ENCODE peak calls at places on chromosome 13, in six cellular contexts. Q is A549, Z is tibial artery, G is endodermal cell, S is body of pancreas, P is Peyer's patch. M is an unnamed sample.

GRCh38 chr13:105979131-105979530 is 556.3 kb downstream of the EFNB2 start:
- DNase-seq in Z (no peak), S (no peak), P (no peak), G (no peak), Q (no peak), M (no peak)

GRCh38 chr13:67048793-67049150 is 181.4 kb downstream of the PCDH9 start:
- DNase-seq in G (no peak), S (no peak), Q (no peak), Z (no peak), P (no peak), M (no peak)

GRCh38 chr13:50453238-50453637 is 390.3 kb downstream of the DLEU7 start:
- DNase-seq in P (no peak), G (no peak), Z (no peak), Q (no peak), S (no peak), M (no peak)

GRCh38 chr13:98089246-98089645 is 53.6 kb upstream of the FARP1 start:
- DNase-seq in S (no peak), Z (no peak), G (no peak), P (no peak), Q (no peak), M (no peak)

GRCh38 chr13:24493356-24493755 is 19.2 kb downstream of the PARP4 start:
- DNase-seq in Z (no peak), S (no peak), G (no peak), P (no peak), Q (no peak), M (no peak)

GRCh38 chr13:20219585-20219984 is 12.5 kb downstream of the GJB6 start:
- DNase-seq in G (no peak), S (no peak), P (no peak), Z (no peak), Q (no peak), M (no peak)

GRCh38 chr13:36293497-36293896 is 4.1 kb downstream of the CCDC169 start:
- DNase-seq in P (no peak), S (no peak), Q (no peak), Z (no peak), G (no peak), M (no peak)

GRCh38 chr13:52850396-52851152 is 2.1 kb upstream of the PCDH8 start:
- DNase-seq in Z (peak; percentile 71), G (peak; percentile 97), P (peak; percentile 62), Q (peak; percentile 38), S (peak; percentile 65), M (no peak)

GRCh38 chr13:72126424-72126823 is 259.4 kb upstream of the DACH1 start:
- DNase-seq in S (no peak), Z (no peak), Q (no peak), P (no peak), G (no peak), M (no peak)

GRCh38 chr13:110391273-110391672 is 84.2 kb downstream of the COL4A2 start:
- DNase-seq in S (no peak), P (no peak), Q (no peak), Z (no peak), G (no peak), M (no peak)

GRCh38 chr13:93624371-93624777 is 397.8 kb downstream of the GPC6 start:
- DNase-seq in S (no peak), Q (no peak), G (no peak), Z (no peak), P (no peak), M (no peak)

GRCh38 chr13:34357435-34358232 is 539.7 kb downstream of the RFC3 start:
- DNase-seq in Q (no peak), G (peak; percentile 50), S (peak; percentile 16), P (no peak), Z (no peak), M (no peak)

GRCh38 chr13:105665284-105665683 is 870.2 kb downstream of the EFNB2 start:
- DNase-seq in S (no peak), Q (no peak), G (no peak), Z (no peak), P (no peak), M (no peak)

GRCh38 chr13:51844862-51845573 is at the start of gene TMEM272:
- DNase-seq in G (peak; percentile 90), Q (peak; percentile 77), S (peak; percentile 62), P (peak; percentile 72), Z (no peak), M (no peak)

DNA sequence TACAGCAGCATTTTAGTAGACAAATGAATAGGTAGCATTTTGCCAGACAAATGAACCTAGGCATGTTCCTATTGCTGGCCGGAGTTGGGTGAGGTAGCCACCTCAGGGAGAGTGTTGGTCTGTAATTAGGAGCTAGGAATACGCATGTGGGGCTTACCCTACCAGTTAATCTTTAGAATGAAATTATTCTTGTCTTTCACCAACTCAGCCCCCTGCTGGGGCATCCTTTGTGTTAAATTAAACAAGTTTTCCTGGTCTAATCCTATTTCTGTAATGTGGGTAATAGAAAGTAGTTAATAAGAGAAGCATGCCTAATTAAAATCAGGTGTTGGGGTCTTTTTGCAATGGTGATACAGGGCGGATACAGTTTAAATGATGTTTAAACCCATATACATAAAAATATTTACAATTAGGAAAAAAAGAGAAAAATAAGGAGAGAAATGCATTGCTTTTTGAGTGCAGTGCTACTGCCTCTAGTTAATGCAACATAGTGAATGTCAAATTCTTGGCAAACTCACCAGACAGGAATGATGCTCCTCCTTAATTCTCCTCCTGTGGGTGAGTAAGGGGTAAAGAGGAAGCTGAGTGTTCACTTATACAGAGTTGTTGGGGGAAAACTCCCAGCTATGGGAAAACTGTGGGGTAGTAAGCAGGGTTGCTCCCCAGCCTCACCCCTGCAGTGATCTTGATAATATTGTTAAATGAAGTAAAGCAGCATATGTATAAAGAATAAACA is 276.4 kb upstream of the EDNRB start:
- DNase-seq in Q (no peak), P (no peak), Z (no peak), G (peak; percentile 61), S (no peak), M (no peak)
- H3K4me3 ChIP-seq in Q (no peak overlapping the region), P (no peak overlapping the region), Z (no peak overlapping the region), G (peak overlapping the region; percentile 3), S (no peak overlapping the region), M (no peak overlapping the region)

GRCh38 chr13:56975647-56976046 is 165.1 kb upstream of the PRR20A start:
- DNase-seq in Q (no peak), P (no peak), G (no peak), Z (no peak), S (no peak), M (no peak)
- H3K4me1 ChIP-seq in Q (no peaks in the 10 kb centered on the region), P (no peaks in the 10 kb centered on the region), G (no peaks in the 10 kb centered on the region), Z (no peaks in the 10 kb centered on the region), S (no peaks in the 10 kb centered on the region), M (no peaks in the 10 kb centered on the region)

DNA sequence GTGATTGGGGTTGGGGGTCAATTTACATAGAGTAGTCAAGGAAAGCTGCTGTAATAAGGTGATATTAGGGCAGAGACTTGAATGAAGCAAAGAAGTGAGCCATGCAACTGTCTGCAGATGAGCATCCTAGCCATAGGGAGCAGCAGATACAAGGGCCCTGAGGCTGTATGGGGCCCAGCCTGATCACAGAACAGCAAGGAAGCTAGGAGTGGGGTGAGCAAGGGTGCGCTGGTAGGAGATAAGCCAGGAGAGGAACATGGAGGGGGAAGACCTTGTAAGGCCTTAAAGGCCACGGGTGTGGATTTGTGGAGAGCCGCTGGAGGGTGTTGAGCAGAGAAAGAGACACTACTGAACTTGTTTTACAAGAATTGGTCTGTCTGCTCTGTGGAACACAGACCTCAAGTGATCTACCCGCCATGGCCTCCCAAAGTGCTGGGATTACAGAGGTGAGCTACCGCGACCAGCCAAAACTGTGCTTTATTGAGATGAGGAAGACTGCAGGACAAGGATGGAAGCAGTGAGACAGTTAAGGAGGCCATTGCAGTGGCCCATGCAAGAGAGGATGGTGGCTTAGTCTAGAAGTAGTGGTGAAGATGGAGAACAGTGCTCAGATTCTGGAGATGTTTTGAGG is 93.0 kb downstream of the ZAR1L start:
- DNase-seq in Z (no peak), Q (no peak), S (no peak), G (no peak), P (no peak), M (no peak)
- H3K27ac ChIP-seq in Z (no peak overlapping the region), Q (no peak overlapping the region), S (no peak overlapping the region), G (no peak overlapping the region), P (no peak overlapping the region), M (no peak overlapping the region)

DNA sequence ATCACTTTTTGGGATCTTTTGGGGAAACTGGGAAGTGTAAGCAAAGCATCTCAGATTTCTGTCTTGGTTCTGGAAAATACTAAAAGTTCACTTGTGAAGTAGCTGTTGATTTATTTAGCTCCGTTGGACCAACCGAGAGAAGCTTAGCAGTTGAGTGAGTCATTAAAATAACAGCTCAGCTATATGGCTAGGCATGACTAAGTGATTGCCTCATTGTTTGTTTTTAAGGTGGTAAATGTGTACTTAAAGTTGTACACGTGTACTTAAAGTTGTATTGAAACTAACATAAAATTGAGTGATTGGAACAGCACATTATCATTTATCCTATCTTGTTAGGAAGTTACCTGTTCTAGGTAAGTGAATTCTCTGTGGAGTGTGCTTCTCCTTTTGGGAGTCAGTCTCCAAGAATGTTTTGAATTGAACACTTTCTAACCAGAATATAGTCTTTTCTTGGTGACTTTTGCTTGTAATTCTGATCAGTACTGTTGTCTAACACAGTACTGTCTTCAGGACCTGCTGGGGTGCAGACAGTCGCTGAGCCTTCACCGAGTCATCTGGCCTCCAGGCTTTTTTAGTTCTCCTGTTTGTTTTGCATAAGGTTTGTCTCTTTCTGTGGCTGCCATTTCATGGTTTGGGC is 2.9 kb upstream of the DCUN1D2 start:
- DNase-seq in G (no peak), Q (peak; percentile 67), S (peak; percentile 50), Z (no peak), P (no peak), M (no peak)
- H3K4me3 ChIP-seq in G (peak overlapping the region; percentile 81), Q (peak overlapping the region; percentile 33), S (no peak overlapping the region), Z (peak overlapping the region; percentile 89), P (no peak overlapping the region), M (no peak overlapping the region)

GRCh38 chr13:44407891-44408290 is 34.3 kb downstream of the SERP2 start:
- DNase-seq in S (no peak), Q (no peak), P (no peak), Z (no peak), G (no peak), M (no peak)

GRCh38 chr13:44407379-44407778 is 33.8 kb downstream of the SERP2 start:
- DNase-seq in Z (no peak), G (no peak), Q (no peak), P (no peak), S (no peak), M (no peak)

GRCh38 chr13:44403720-44404063 is 30.1 kb downstream of the SERP2 start:
- DNase-seq in G (peak; percentile 67), Q (no peak), S (no peak), P (no peak), Z (no peak), M (no peak)

GRCh38 chr13:44404261-44405139 is 30.9 kb downstream of the SERP2 start:
- DNase-seq in S (no peak), Z (no peak), G (peak; percentile 75), Q (no peak), P (no peak), M (no peak)

DNA sequence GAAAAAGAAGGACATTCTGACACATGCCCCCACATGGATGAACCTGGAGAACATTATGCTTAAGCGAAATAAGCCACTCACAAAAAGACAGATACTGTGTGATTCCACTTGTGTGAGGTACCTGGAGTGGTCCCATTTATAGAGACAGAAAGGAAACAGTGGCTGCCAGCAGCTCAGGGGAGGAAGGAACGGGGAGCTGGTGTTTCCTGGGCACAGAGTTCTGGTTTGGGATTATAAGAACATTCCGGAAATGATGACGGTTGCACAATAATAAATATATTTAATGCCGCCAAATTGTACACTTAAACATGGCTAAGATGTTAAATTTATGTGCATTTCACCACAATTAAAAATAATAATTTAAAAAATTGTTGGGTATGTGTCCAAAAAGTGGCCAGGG is 33.0 kb downstream of the SERP2 start:
- DNase-seq in G (no peak), Z (no peak), P (no peak), Q (no peak), S (no peak), M (no peak)
- H3K4me1 ChIP-seq in G (peaks cover 30% of the 10 kb centered on the region), Z (no peaks in the 10 kb centered on the region), P (peaks cover 5% of the 10 kb centered on the region), Q (peaks cover 18% of the 10 kb centered on the region), S (peaks cover 19% of the 10 kb centered on the region), M (no peaks in the 10 kb centered on the region)

M was measured in effector memory CD4-positive, alpha-beta T cell.